ENCODE peak calls at places on chromosomes 3 and 15, in seven cellular contexts. F is astrocyte of the spinal cord, G is AML-193, W is T-helper 1 cell, O is NCI-H1417, T is cardiac fibroblast, L is HFFc6. Z is an unnamed sample.
A peak's percentile ranks its signal among the peaks of the same experiment; 100 is the strongest.

GRCh38 chr15:78049691-78050440 is 27.6 kb downstream of the TBC1D2B start:
- DNase-seq in F (peak; percentile 66), G (peak; percentile 79), W (no peak), O (no peak), T (peak; percentile 62), L (peak; percentile 95), Z (no peak)

GRCh38 chr3:161500057-161500836 is 3.6 kb downstream of the OTOL1 start:
- DNase-seq in F (no peak), G (no peak), W (no peak), O (no peak), T (no peak), L (no peak), Z (no peak)

GRCh38 chr15:59392299-59392698 is 19.6 kb upstream of the MYO1E start:
- DNase-seq in F (no peak), G (no peak), W (no peak), O (no peak), T (no peak), L (no peak), Z (no peak)

GRCh38 chr3:38001456-38002081 is 11.0 kb downstream of the VILL start:
- DNase-seq in F (no peak), G (no peak), W (no peak), O (no peak), T (no peak), L (no peak), Z (no peak)

GRCh38 chr15:38714309-38715072 is 149.9 kb upstream of the RASGRP1 start:
- DNase-seq in F (peak; percentile 97), G (no peak), W (no peak), O (no peak), T (peak; percentile 87), L (peak; percentile 93), Z (no peak)

GRCh38 chr3:11379238-11379823 is 107.1 kb downstream of the ATG7 start:
- DNase-seq in F (peak; percentile 84), G (peak; percentile 46), W (no peak), O (peak; percentile 21), T (peak; percentile 74), L (peak; percentile 52), Z (no peak)

GRCh38 chr15:60005352-60006202 is 1.5 kb downstream of the FOXB1 start:
- DNase-seq in F (no peak), G (no peak), W (no peak), O (peak; percentile 20), T (no peak), L (no peak), Z (no peak)

GRCh38 chr3:196650740-196651311 is 11.3 kb downstream of the NRROS start:
- DNase-seq in F (peak; percentile 97), G (peak; percentile 99), W (no peak), O (peak; percentile 8), T (peak; percentile 97), L (peak; percentile 93), Z (no peak)

GRCh38 chr15:63322541-63322940 is 45.1 kb downstream of the APH1B start:
- DNase-seq in F (peak; percentile 28), G (no peak), W (no peak), O (peak; percentile 2), T (peak; percentile 52), L (no peak), Z (no peak)

Z was measured in NCI-H1436.